ENCODE peak calls at places on chromosomes 5 and 9, in four cellular contexts. I is RWPE1, P is fibroblast of lung, Y is left ventricle myocardium inferior. O is an unnamed sample.

GRCh38 chr5:18465833-18466681 is 831.8 kb downstream of the TAF11L14 start:
- DNase-seq in Y (no peak), P (peak), I (peak), O (peak)

GRCh38 chr5:134037160-134037559 is 32.4 kb upstream of the VDAC1 start:
- DNase-seq in I (no peak), P (no peak), Y (no peak), O (no peak)

GRCh38 chr9:86324308-86324707 is 29.9 kb downstream of the TUT7 start:
- DNase-seq in I (no peak), Y (no peak), P (peak), O (no peak)

GRCh38 chr9:135454737-135455136 is 24.8 kb upstream of the PPP1R26 start:
- DNase-seq in I (no peak), Y (no peak), P (no peak), O (no peak)

GRCh38 chr9:18124760-18125159 is 349.2 kb upstream of the ADAMTSL1 start:
- DNase-seq in Y (no peak), P (peak), I (no peak), O (no peak)

GRCh38 chr9:82882133-82882532 is 180.8 kb downstream of the RASEF start:
- DNase-seq in P (peak), I (no peak), Y (no peak), O (no peak)

GRCh38 chr5:176637556-176637955 is 7.1 kb downstream of the EIF4E1B start:
- DNase-seq in I (no peak), P (no peak), Y (no peak), O (no peak)

GRCh38 chr9:22855956-22856355 is 409.3 kb downstream of the DMRTA1 start:
- DNase-seq in P (no peak), Y (no peak), I (no peak), O (no peak)

GRCh38 chr5:36703245-36703860 is 96.9 kb downstream of the SLC1A3 start:
- DNase-seq in I (no peak), Y (no peak), P (no peak), O (no peak)

GRCh38 chr9:33426843-33427293 is 20.5 kb downstream of the AQP3 start:
- DNase-seq in I (no peak), P (peak), Y (no peak), O (no peak)

GRCh38 chr9:128554155-128554862 is 1.9 kb downstream of the SPTAN1 start:
- DNase-seq in P (peak), Y (peak), I (peak), O (peak)

GRCh38 chr9:16294371-16294770 is 576.1 kb downstream of the BNC2 start:
- DNase-seq in Y (no peak), I (no peak), P (peak), O (no peak)

GRCh38 chr9:129330711-129331279 is 152.7 kb upstream of the IER5L start:
- DNase-seq in P (peak), Y (no peak), I (no peak), O (no peak)

GRCh38 chr5:151601376-151601775 is 10.2 kb upstream of the FAT2 start:
- DNase-seq in I (no peak), Y (no peak), P (no peak), O (no peak)

DNA sequence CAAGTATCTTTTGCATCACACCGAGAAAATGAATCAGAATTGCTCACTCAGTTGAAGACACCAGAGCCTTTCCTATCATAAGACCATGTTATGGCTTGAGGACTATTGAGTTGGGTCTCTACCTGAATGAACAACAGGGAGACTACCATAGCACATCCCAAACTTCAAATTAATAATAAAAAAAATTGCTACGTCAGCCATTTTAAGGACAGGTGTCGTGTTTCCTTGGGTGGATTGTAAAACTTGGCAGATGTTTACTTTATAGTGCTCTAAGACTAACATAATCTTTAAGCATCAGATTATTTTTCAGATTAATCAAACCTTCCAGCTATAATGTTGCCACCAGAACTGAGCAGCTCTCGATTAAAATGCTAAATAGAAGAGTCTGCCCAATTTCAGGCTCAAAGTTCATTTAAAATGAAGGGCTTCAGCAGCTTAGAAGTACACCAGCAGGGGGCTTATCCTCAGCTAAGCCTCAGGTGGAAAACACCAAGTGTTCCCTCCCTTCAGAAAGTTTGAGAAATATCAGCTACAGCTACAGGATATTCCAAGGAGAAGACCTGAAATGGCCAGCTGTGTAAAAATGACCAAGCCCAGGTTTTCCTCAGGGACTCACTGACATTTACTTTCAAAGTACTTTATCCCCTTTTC is 395.5 kb downstream of the DTWD2 start:
- DNase-seq in I (no peak), Y (no peak), P (no peak), O (no peak)
- TF ChIP-seq CTCF in I (no peak), Y (peak), P (peak), O (no peak)

GRCh38 chr9:36319806-36320205 is 61.6 kb upstream of the GNE start:
- DNase-seq in P (no peak), Y (no peak), I (no peak), O (peak)
- TF ChIP-seq CTCF in P (no peak), Y (no peak), I (no peak), O (no peak)

DNA sequence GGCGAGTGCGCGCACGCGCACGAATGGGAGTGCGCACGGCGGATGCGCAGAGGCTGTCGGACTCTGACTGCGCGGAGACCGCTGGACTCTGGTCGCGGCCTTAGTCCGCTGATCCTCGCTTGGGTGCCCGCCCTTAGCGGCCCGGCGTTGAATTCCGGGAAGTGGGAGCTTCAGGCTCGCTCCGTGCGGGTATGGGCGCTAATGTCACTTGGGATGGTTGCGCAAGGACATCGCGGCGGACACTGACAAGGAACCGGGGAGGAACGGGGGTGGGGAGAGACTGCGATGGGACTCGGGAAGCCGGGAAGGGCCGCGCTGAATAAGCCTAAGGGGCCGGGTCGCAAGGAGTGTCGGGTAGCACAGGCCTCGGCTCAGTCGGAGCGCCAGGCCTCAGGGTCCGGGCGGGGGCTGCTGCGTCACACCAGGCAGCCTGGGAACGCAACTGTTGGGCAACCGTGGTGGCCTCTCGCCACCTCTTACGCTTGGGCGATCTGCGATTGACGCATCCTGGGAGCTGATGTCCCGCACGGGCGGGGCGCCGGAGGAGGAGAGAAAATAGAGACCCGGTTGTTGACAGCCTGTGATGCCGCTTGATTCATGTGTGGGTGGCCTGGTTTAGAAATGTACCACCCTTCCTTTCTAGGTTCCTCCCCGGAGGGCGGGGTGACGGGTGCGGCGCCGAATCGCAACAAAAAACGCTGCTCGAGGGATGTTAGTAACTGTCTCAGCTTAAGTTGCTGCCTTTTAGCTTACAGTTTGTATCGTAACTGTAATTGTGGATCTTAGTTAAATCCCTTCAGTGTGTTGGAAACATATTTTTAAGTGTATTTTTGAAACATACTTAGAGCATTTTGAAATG is 545 bp upstream of the CHD1 start:
- DNase-seq in Y (peak), I (peak), P (peak), O (peak)
- TF ChIP-seq CTCF in Y (no peak), I (no peak), P (no peak), O (no peak)

DNA sequence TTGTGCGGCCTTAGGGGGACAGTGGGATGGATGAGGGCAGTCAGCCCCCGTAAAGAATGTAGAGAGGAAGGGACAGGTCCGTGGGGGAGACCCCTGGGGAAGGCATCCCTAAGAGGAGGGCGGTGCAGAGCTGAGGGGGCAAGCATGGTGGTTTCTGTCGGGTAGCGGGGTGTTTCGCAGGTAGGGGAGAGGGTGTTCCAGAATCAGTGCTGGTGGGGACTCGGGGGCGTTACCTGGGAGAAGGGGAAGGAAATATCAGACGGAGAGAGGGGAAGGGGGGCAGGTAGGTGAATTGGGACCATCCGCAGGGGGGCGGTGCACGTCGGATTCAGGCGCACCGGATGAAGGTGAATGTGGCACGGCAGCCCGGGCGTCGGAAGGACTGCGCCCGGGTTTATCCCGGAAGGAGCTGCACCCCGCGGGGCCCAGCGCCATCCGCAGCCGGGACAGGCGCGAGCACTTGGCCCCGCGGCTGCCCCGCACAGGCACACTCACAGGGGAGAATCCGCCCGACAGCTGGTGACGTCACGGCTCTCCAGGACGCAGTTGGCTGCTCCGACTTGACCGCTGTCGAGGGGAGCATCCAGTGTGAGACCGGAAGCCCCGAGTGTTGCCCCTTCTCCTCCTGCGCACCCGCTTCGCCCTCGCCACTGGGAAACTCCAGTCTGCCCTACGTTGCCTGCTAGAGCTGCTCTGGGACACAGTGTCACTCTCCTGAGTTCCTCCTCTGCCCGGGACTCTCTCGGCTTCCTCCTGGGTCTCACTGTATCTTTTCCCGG is 1.3 kb downstream of the CD72 start:
- DNase-seq in I (peak), Y (peak), P (peak), O (peak)
- TF ChIP-seq CTCF in I (no peak), Y (no peak), P (peak), O (no peak)